ENCODE peak calls at places on chromosomes 6 and 20, in six cellular contexts. T is CD8-positive, alpha-beta T cell; B is OCI-LY7; A is pancreas; W is cardiac fibroblast; Z is GM12878. G is an unnamed sample.

GRCh38 chr20:38805502-38805957 is at the start of gene PPP1R16B:
- DNase-seq in Z (no peak), B (peak), T (peak), A (peak), W (no peak), G (peak)

GRCh38 chr20:62815066-62815991 is 1.5 kb upstream of the COL9A3 start:
- DNase-seq in B (no peak), T (no peak), W (peak), Z (no peak), A (no peak), G (no peak)

GRCh38 chr6:21596379-21597242 is 3.1 kb downstream of the SOX4 start:
- DNase-seq in T (peak), Z (no peak), B (peak), W (peak), A (peak), G (peak)

GRCh38 chr20:46408281-46408731 is 1.9 kb upstream of the ELMO2 start:
- DNase-seq in B (no peak), W (no peak), T (no peak), A (no peak), Z (no peak), G (no peak)

GRCh38 chr20:25197173-25197869 is 1.8 kb downstream of the ENTPD6 start:
- DNase-seq in T (peak), B (no peak), Z (no peak), A (no peak), W (no peak), G (no peak)

GRCh38 chr20:19909696-19910095 is 107.5 kb upstream of the NAA20 start:
- DNase-seq in A (peak), T (no peak), W (peak), Z (no peak), B (no peak), G (no peak)

GRCh38 chr6:54617730-54618129 is 228.8 kb upstream of the FAM83B start:
- DNase-seq in A (no peak), Z (no peak), T (no peak), W (peak), B (no peak), G (no peak)

GRCh38 chr20:44069203-44069931 is 117.6 kb downstream of the JPH2 start:
- DNase-seq in Z (peak), T (peak), W (no peak), B (no peak), A (no peak), G (peak)

GRCh38 chr6:2582268-2582667 is 168.5 kb downstream of the MYLK4 start:
- DNase-seq in A (no peak), Z (no peak), W (no peak), B (no peak), T (no peak), G (no peak)

GRCh38 chr6:131390322-131390721 is 182.7 kb upstream of the ARG1 start:
- DNase-seq in T (no peak), B (no peak), W (no peak), Z (no peak), A (no peak), G (no peak)

GRCh38 chr6:73481969-73482368 is 20.4 kb downstream of the MTO1 start:
- DNase-seq in T (no peak), W (no peak), Z (no peak), A (no peak), B (no peak), G (no peak)

DNA sequence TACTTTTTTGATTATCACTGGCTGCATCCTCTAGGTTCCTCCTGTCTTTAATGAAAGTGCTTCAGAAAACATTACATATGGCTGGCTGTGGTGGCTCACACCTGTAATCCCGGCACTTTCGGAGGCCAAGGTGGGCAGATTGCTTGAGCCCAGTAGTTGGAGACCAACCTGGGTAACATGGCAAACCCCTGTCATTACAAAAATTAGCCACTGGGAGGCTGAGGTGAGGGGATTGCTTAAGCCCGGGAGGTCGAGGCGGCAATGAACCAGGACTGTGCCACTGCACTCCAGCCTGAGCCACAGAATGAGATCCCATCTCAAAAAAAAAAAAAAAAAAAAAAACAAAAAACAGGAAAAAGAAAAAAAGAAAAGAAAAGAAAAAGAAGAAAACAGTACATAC is 35.3 kb downstream of the BEND3 start:
- DNase-seq in T (no peak), B (peak), W (no peak), Z (no peak), A (no peak), G (no peak)
- TF ChIP-seq CTCF in T (no peak), B (peak), W (peak), Z (peak), A (no peak), G (peak)

DNA sequence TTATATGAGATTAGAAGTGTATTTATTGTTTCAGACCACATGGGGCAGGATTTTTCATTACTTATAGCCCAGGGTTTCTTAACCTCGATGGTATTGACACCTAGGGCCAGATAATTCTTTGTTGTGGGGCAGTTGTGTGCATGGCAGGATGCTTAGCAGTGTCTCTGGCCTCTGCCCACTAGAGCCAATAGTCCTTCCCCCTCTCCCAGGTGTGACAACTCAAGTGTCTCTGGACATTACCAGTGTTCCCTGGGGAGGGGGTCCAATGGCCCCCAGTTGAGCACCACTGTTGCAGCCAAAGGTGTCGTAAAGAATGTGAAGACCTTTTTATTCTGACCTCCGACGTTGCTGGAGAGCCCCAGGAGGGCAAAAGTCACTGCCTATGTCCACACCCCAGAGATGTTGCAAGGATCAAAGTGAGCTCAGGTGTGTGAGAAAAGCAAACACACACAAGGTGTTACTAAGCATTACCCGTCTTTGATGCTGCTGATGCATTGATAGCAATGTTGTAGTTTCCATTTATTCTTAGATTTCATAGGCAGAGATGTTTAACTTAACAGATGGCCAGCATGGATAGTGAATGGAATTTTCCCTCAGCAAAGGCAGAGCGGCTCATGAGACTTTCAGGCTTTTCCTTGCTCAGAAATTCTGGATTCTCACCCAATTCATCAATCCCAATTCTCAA is 22.2 kb downstream of the BANF2 start:
- DNase-seq in A (no peak), B (peak), W (no peak), Z (no peak), T (no peak), G (no peak)
- TF ChIP-seq CTCF in A (no peak), B (peak), W (no peak), Z (no peak), T (no peak), G (no peak)

GRCh38 chr6:137894779-137895385 is 27.8 kb downstream of the TNFAIP3 start:
- DNase-seq in Z (no peak), A (no peak), T (no peak), W (no peak), B (no peak), G (no peak)
- TF ChIP-seq CTCF in Z (no peak), A (no peak), T (no peak), W (no peak), B (no peak), G (no peak)

GRCh38 chr6:43361269-43361668 is 8.2 kb downstream of the ZNF318 start:
- DNase-seq in T (no peak), Z (no peak), A (no peak), W (no peak), B (peak), G (no peak)

GRCh38 chr6:43359381-43359780 is 10.1 kb downstream of the ZNF318 start:
- DNase-seq in A (no peak), W (no peak), Z (no peak), B (no peak), T (no peak), G (no peak)

GRCh38 chr6:43359831-43360230 is 9.6 kb downstream of the ZNF318 start:
- DNase-seq in T (no peak), A (no peak), W (no peak), Z (no peak), B (no peak), G (no peak)

GRCh38 chr6:43355862-43356590 is 13.4 kb downstream of the ZNF318 start:
- DNase-seq in A (no peak), B (peak), W (peak), T (no peak), Z (no peak), G (no peak)
- TF ChIP-seq CTCF in A (no peak), B (peak), W (peak), T (no peak), Z (peak), G (peak)

GRCh38 chr20:57397693-57398108 is 6.5 kb downstream of the RBM38 start:
- DNase-seq in A (peak), T (peak), W (no peak), Z (no peak), B (peak), G (no peak)

GRCh38 chr20:57397004-57397692 is 6.0 kb downstream of the RBM38 start:
- DNase-seq in A (peak), B (peak), Z (no peak), W (no peak), T (peak), G (no peak)

GRCh38 chr20:57396212-57396611 is 5.0 kb downstream of the RBM38 start:
- DNase-seq in T (peak), Z (no peak), W (no peak), A (peak), B (no peak), G (no peak)

GRCh38 chr20:57395111-57395959 is 4.1 kb downstream of the RBM38 start:
- DNase-seq in W (peak), T (no peak), B (no peak), Z (no peak), A (peak), G (no peak)

GRCh38 chr20:57396638-57397003 is 5.4 kb downstream of the RBM38 start:
- DNase-seq in A (no peak), Z (no peak), B (no peak), W (no peak), T (no peak), G (no peak)
- TF ChIP-seq CTCF in A (no peak), Z (no peak), B (no peak), W (no peak), T (no peak), G (no peak)

GRCh38 chr20:4684837-4685413 is 36.8 kb upstream of the PRND start:
- DNase-seq in T (no peak), B (no peak), A (no peak), Z (no peak), W (peak), G (no peak)
- TF ChIP-seq CTCF in T (no peak), B (no peak), A (no peak), Z (no peak), W (no peak), G (no peak)

DNA sequence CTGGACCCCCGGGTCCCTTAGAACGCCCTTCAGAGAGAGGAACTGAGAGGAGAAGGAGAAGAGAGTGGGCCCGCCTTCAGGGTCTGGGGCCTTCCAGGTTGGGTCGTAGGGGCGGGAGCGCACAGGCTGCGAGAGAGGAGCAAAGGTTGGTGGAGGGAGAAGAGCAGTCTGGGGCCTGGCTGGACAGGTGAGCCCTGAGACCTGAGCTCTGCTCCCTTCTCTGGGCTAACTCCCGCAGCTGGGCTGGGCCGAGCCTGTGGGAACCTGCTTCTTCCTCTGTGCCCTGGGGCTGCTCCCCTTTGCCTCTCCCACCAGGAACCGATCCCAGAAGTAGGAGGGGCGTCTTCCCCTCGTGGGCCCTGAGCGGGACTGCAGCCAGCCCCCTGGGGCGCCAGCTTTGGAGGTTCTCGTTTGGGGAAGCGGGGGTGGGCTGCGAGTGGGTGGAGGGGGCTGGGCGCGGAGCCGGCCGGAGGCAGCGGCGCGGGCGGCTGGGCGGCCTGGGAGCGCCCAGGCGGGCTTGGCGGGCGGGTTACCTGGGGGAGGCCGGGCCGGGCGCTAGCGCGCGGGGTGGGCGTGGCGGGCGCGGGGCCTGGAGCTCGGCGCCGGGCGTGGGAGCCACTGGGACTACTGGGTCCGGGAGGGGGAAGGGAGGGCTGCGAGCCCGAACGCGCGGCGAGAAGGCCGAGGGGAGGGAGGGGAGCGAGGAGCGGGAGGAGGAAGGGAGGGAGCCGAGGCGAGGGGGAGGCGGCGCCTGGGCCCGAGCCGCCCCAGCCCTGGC is at the start of gene DDR1:
- DNase-seq in T (peak), W (peak), Z (no peak), A (peak), B (peak), G (peak)
- TF ChIP-seq CTCF in T (no peak), W (no peak), Z (no peak), A (no peak), B (no peak), G (no peak)

GRCh38 chr6:104572901-104573300 is 286.8 kb downstream of the HACE1 start:
- DNase-seq in T (no peak), B (no peak), Z (no peak), W (no peak), A (no peak), G (no peak)

GRCh38 chr6:104574135-104574750 is 285.5 kb downstream of the HACE1 start:
- DNase-seq in T (no peak), B (no peak), Z (no peak), W (no peak), A (no peak), G (no peak)

GRCh38 chr6:104579464-104579863 is 280.3 kb downstream of the HACE1 start:
- DNase-seq in Z (no peak), W (peak), T (no peak), B (no peak), A (no peak), G (no peak)

GRCh38 chr6:104573372-104573771 is 286.3 kb downstream of the HACE1 start:
- DNase-seq in A (no peak), T (no peak), Z (no peak), W (no peak), B (no peak), G (no peak)

DNA sequence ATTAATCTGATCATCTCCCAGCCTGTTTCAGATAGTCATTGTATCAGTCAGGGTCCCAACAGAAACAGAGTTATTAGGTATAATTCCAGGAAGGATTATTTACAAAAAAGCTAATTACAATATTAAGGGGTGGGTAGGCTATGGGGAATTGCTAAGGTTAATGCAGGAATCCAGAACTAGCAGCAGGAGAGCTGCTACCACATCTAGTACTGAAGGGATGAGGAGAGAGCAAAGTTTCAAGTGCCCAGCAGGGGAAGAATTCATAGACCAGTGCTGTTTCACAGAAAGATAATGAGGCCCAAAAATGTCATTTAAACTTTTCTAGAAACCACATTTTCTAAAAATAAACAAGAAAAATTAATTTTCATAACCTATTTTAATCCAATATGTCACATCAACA is 284.2 kb downstream of the HACE1 start:
- DNase-seq in W (no peak), T (no peak), Z (no peak), A (no peak), B (no peak), G (no peak)
- TF ChIP-seq CTCF in W (no peak), T (no peak), Z (no peak), A (no peak), B (no peak), G (no peak)

GRCh38 chr20:47703748-47704147 is 81.5 kb downstream of the SULF2 start:
- DNase-seq in A (no peak), Z (no peak), B (no peak), W (peak), T (no peak), G (no peak)

GRCh38 chr20:47706345-47706744 is 78.9 kb downstream of the SULF2 start:
- DNase-seq in B (no peak), T (no peak), Z (no peak), W (no peak), A (no peak), G (no peak)

GRCh38 chr20:47705497-47705856 is 79.8 kb downstream of the SULF2 start:
- DNase-seq in Z (no peak), B (no peak), T (no peak), W (peak), A (no peak), G (no peak)

GRCh38 chr20:47701612-47702011 is 83.7 kb downstream of the SULF2 start:
- DNase-seq in Z (no peak), T (no peak), B (no peak), A (no peak), W (no peak), G (no peak)

DNA sequence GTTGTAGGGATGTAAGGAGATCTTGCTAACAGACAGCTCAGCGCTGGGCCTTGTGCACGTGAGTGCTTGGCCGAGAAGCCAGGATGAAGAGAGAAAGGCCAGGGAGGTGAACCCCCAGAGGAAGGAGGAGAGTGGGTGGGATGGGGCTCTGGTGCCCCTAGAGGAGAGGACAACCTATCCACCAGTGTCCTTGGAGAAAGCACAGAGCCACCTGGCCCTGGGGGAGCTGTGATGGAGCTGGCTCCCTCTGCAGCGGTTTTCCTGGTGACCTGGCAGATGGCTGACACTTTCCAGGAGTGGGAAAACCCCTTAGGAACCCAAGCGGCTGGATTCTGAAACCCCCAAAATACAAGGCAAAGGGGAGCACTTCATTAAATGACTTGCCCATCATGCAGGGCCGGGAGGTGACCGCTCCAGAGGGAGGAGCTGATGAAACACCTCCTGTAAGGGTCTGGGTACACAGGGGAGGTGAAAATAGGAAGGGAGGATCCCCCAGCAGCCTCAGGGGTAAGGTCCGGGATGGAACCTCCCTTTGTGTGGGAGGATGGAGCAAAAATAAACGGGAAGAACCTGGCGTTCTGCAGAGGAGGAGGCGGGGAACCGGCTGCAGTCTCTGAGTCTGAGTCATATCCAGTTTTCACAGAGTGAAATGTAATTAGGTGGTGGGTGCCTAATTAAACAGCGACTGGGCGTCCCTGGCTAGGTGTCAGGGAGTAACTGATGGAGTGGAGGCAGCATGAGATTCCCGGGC is 80.4 kb downstream of the SULF2 start:
- DNase-seq in W (peak), A (no peak), T (no peak), Z (no peak), B (no peak), G (no peak)
- TF ChIP-seq CTCF in W (no peak), A (no peak), T (no peak), Z (no peak), B (no peak), G (no peak)

GRCh38 chr6:157757430-157758403 is 65.3 kb upstream of the SNX9 start:
- DNase-seq in T (no peak), W (no peak), Z (no peak), B (no peak), A (no peak), G (no peak)

GRCh38 chr6:157758516-157759023 is 64.5 kb upstream of the SNX9 start:
- DNase-seq in W (no peak), B (no peak), A (no peak), T (no peak), Z (no peak), G (no peak)

GRCh38 chr6:157755032-157755751 is 67.9 kb upstream of the SNX9 start:
- DNase-seq in W (no peak), A (no peak), Z (no peak), B (no peak), T (no peak), G (no peak)

GRCh38 chr6:157755752-157756411 is 67.2 kb upstream of the SNX9 start:
- DNase-seq in A (no peak), B (no peak), T (peak), W (no peak), Z (no peak), G (no peak)

DNA sequence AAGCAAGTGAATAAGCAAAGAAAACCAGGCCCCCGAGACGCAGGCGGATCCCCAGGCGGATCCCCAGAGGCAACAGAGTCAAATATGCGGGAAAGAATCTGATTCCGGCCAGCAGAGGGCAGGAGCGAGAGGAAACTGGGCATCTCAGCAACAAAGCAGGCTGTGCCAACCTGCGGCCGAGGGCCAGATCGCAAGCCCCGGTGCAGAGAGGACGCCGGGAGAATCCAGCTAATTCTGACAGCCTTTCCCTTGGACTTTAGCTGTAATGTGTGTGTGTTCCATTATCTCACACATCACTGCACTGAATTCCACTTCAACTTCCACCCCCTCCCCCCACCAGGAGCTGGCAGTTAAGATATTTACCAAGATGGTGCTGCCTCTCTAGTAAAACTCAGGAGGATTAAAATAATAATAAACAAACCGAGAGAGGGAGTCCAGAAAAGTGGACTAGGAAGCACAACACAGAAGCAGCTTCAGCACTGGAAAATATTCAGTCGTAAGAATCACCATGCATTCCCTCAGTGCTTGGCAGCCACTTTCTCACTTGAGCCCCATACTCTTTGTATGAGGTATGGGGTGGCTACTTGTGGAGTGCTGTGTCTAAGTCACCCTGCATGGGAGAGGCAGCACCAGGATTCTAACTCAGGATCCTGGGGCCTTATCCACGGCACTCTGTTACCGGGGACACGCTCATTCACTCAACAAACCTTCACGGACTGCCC is 66.2 kb upstream of the SNX9 start:
- DNase-seq in B (peak), A (peak), T (peak), Z (no peak), W (peak), G (peak)
- TF ChIP-seq CTCF in B (peak), A (peak), T (peak), Z (peak), W (peak), G (peak)

G was measured in GM13977.